ENCODE peak calls at places on chromosomes 3 and 15, in nine cellular contexts. M is left ventricle myocardium inferior, Z is IMR-90, I is BE2C, W is colonic mucosa, G is neural progenitor cell, A is body of pancreas, J is H9, S is tibial nerve. E is an unnamed sample. For H3K9me3, the result is how much of the 10 kb centered on the place peaks cover.

GRCh38 chr3:126245811-126246727 is 65.7 kb upstream of the ALDH1L1 start:
- DNase-seq in W (peak), A (peak), S (peak), I (peak), G (peak), M (no peak), J (no peak), Z (peak), E (peak)

GRCh38 chr3:23659840-23660430 is 145.8 kb upstream of the UBE2E1 start:
- DNase-seq in G (no peak), J (no peak), A (no peak), Z (no peak), M (no peak), I (no peak), W (no peak), S (no peak), E (no peak)

GRCh38 chr3:38603731-38604131 is 45.8 kb downstream of the SCN5A start:
- DNase-seq in S (no peak), I (no peak), Z (no peak), G (no peak), M (no peak), A (no peak), W (no peak), J (no peak), E (no peak)

GRCh38 chr3:157608006-157608405 is 104.8 kb upstream of the VEPH1 start:
- DNase-seq in W (no peak), M (no peak), A (no peak), J (no peak), G (no peak), S (no peak), I (no peak), Z (no peak), E (no peak)

GRCh38 chr3:141216975-141217374 is 14.7 kb upstream of the PXYLP1 start:
- DNase-seq in Z (no peak), W (no peak), I (no peak), M (no peak), S (no peak), A (no peak), J (no peak), G (no peak), E (no peak)

GRCh38 chr3:9316881-9317341 is 45.9 kb upstream of the THUMPD3 start:
- DNase-seq in J (peak), I (no peak), W (peak), S (no peak), A (peak), M (no peak), G (peak), Z (peak), E (peak)

GRCh38 chr3:188950832-188951489 is 220.8 kb upstream of the TPRG1 start:
- DNase-seq in S (peak), W (peak), G (no peak), M (peak), I (no peak), J (no peak), Z (peak), A (peak), E (peak)

GRCh38 chr3:178350763-178351162 is 185.5 kb upstream of the KCNMB2 start:
- DNase-seq in M (no peak), W (no peak), A (no peak), Z (peak), G (no peak), S (no peak), J (no peak), I (no peak), E (no peak)

GRCh38 chr3:176416870-176417269 is 780.4 kb downstream of the TBL1XR1 start:
- DNase-seq in S (no peak), A (no peak), G (no peak), W (no peak), M (no peak), Z (no peak), J (no peak), I (no peak), E (no peak)
- H3K9me3 ChIP-seq in S (under half), A (under half), G (under half), W (under half), M (under half), Z (under half), J (under half), I (under half), E (under half)

GRCh38 chr15:67833504-67834248 is 6.2 kb downstream of the RNU6-1 start:
- DNase-seq in M (no peak), S (no peak), A (no peak), G (peak), Z (no peak), W (peak), J (peak), I (peak), E (peak)
- TF ChIP-seq CTCF in M (peak), S (peak), A (peak), G (peak), Z (peak), W (peak), J (peak), I (peak), E (no peak)

GRCh38 chr3:112171144-112171543 is 38.1 kb upstream of the GCSAM start:
- DNase-seq in M (no peak), Z (no peak), J (no peak), W (no peak), A (no peak), S (no peak), G (no peak), I (no peak), E (no peak)

GRCh38 chr3:112175646-112176045 is 42.6 kb upstream of the GCSAM start:
- DNase-seq in I (no peak), J (no peak), W (no peak), A (no peak), M (no peak), Z (no peak), S (no peak), G (no peak), E (no peak)

GRCh38 chr3:112170046-112170445 is 37.0 kb upstream of the GCSAM start:
- DNase-seq in S (no peak), W (no peak), J (no peak), M (no peak), I (no peak), Z (no peak), A (no peak), G (no peak), E (no peak)

DNA sequence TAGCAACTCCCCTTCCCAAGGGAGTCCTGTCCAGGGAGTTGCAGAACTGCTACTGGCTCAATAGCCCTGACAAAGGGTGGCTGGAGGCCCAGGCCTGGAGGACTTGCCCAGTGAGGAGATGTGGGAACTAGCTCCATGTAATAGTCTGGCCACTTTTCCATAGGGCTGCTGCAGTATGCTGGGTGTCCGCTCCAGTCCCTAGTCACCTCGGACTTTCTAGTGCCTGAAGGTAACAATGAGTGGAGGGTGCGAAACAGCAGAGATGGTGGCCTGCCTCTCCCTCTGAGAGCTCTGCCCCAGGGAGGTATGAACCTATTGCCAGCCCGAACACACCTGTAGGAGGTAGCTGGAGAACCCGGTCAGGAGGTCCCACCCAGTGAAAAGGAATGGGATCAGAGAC is 42.0 kb upstream of the GCSAM start:
- DNase-seq in A (no peak), I (no peak), Z (no peak), W (no peak), J (no peak), S (no peak), M (no peak), G (no peak), E (no peak)
- H3K9me3 ChIP-seq in A (under half), I (under half), Z (under half), W (under half), J (under half), S (under half), M (under half), G (under half), E (under half)

DNA sequence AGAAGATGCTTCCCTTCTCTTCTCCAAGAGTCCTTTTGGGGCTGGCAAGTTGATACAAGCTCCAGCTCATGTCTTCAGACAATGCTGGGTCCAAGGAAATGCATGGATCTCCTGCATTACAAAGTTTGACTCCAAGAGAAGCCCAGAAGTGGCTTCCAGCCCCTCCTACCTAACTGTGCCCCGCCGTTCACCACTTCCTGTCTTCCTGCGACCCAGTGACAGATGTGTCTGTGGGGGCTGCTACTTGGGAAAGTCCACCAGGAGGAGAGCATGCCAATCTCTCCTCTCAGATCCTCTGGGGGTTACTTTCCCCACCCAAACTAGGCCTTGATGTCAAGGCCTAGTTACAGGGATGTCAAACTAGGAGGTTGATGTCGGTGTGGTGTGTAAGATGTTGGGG is 133.6 kb upstream of the RASGRP1 start:
- DNase-seq in M (no peak), G (no peak), Z (no peak), W (no peak), I (no peak), S (no peak), A (no peak), J (no peak), E (no peak)
- TF ChIP-seq CTCF in M (no peak), G (no peak), Z (no peak), W (no peak), I (no peak), S (no peak), A (no peak), J (no peak), E (no peak)

DNA sequence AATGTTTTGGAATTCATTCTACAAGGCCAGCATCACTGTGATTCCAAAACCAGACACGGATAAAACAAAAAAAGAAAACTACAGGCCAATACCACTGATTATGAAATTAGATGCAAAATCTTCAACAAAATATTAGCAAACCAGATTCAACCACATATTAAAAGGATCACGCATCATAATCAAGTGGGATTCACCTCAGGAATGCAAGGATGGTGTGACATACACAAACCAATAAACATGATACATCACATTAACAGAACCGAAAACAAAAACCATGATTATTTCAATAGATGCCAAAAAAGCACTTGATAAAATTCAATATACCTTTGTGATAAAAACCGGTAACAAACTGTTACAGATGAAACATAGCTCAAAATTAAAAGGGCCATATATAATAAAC is 48.9 kb downstream of the DLG1 start:
- DNase-seq in G (no peak), Z (no peak), I (no peak), J (no peak), S (no peak), A (no peak), W (no peak), M (no peak), E (no peak)
- H3K9me3 ChIP-seq in G (under half), Z (under half), I (under half), J (under half), S (under half), A (under half), W (under half), M (under half), E (under half)

GRCh38 chr3:134326760-134327593 is 47.3 kb downstream of the AMOTL2 start:
- DNase-seq in I (no peak), S (peak), J (peak), Z (peak), G (peak), M (peak), A (peak), W (no peak), E (peak)

GRCh38 chr3:134325106-134325705 is 49.0 kb downstream of the AMOTL2 start:
- DNase-seq in G (no peak), I (no peak), Z (no peak), W (no peak), A (no peak), J (peak), M (no peak), S (no peak), E (no peak)

GRCh38 chr3:134326126-134326525 is 48.1 kb downstream of the AMOTL2 start:
- DNase-seq in Z (no peak), S (no peak), J (peak), M (no peak), W (no peak), A (no peak), I (no peak), G (no peak), E (no peak)

GRCh38 chr3:134323966-134324962 is 50.0 kb downstream of the AMOTL2 start:
- DNase-seq in J (peak), M (no peak), W (no peak), G (no peak), A (no peak), Z (no peak), I (no peak), S (no peak), E (no peak)

GRCh38 chr3:134325722-134326121 is 48.5 kb downstream of the AMOTL2 start:
- DNase-seq in J (peak), Z (no peak), G (no peak), A (peak), S (no peak), M (no peak), I (no peak), W (no peak), E (no peak)
- TF ChIP-seq CTCF in J (no peak), Z (no peak), G (no peak), A (no peak), S (no peak), M (no peak), I (no peak), W (no peak), E (no peak)

GRCh38 chr3:138449490-138449889 is 15.1 kb downstream of the ESYT3 start:
- DNase-seq in G (no peak), Z (no peak), M (no peak), J (no peak), S (no peak), W (no peak), A (no peak), I (no peak), E (peak)
- H3K9me3 ChIP-seq in G (under half), Z (under half), M (under half), J (under half), S (under half), W (under half), A (under half), I (under half), E (under half)

DNA sequence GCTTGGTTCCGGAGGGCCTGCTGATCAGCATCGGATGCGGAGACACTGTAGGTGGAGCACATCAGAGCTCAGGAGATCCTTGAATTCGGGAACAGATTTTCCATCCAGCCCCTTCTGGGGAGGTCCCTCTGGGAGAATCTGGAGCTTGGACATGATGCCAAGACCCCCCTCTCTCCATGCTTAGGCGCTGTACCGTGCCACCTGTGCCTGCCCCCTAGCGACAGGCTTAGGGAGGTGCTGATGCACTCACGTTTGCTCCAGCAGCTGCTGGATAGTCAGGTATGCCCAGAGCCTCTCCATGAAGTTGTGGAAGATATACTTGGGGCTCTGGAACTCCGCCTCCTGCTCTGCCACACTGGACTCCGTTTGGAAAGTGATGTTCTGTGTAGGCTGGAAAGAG is 9.7 kb downstream of the ITIH4 start:
- DNase-seq in G (peak), S (no peak), J (peak), Z (peak), I (peak), W (no peak), A (no peak), M (no peak), E (no peak)
- TF ChIP-seq CTCF in G (peak), S (peak), J (peak), Z (peak), I (peak), W (peak), A (peak), M (peak), E (peak)

GRCh38 chr15:59268199-59268979 is 61.7 kb downstream of the LDHAL6B start:
- DNase-seq in S (no peak), I (no peak), W (no peak), A (no peak), M (no peak), G (no peak), Z (peak), J (no peak), E (no peak)

GRCh38 chr15:59266015-59266414 is 59.4 kb downstream of the LDHAL6B start:
- DNase-seq in G (no peak), A (no peak), J (no peak), S (no peak), W (peak), Z (no peak), I (no peak), M (no peak), E (no peak)

GRCh38 chr15:59273266-59273665 is 66.6 kb downstream of the LDHAL6B start:
- DNase-seq in W (no peak), M (no peak), Z (no peak), S (no peak), J (no peak), A (no peak), I (no peak), G (no peak), E (no peak)

GRCh38 chr15:59271595-59272201 is 65.1 kb downstream of the LDHAL6B start:
- DNase-seq in I (no peak), J (no peak), S (no peak), G (no peak), Z (no peak), M (no peak), A (no peak), W (no peak), E (no peak)

DNA sequence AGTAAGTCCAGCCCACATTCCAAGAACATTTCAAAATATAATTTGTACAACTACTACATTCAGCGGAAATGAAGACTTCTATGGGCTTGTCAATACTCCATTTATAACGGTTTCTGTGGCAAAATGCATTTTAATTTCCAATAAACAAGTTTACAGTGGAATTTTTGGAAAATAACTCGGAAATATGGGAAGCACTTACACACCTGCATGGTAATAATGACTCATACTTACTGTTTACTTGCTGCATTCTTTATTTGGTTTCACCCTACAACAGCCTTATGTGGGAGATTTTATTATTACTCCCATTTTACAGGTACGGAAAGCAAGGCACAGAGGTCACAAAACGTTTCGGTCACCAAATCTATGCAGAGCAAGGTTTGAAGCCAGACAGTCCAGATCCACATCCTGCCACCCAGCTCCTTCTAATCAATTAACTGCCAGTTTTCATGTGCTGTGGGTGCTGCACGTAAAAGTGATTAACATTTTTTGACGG is 62.4 kb downstream of the LDHAL6B start:
- DNase-seq in A (no peak), Z (no peak), W (no peak), J (no peak), M (no peak), S (no peak), G (no peak), I (no peak), E (no peak)
- H3K9me3 ChIP-seq in A (under half), Z (under half), W (under half), J (under half), M (under half), S (under half), G (under half), I (under half), E (under half)

E was measured in tibial artery.